ENCODE peak calls at places on chromosomes 11 and 22, in four cellular contexts. V is HepG2, P is GM12878, O is K562. E is an unnamed sample.

GRCh38 chr22:47472636-47473035 is 710.2 kb downstream of the TBC1D22A start:
- DNase-seq in V (no peak), P (no peak), O (no peak), E (no peak)

GRCh38 chr22:17569971-17570511 is 6.7 kb downstream of the SLC25A18 start:
- DNase-seq in V (no peak), P (no peak), O (no peak), E (no peak)

GRCh38 chr22:45878901-45879551 is 97.9 kb downstream of the WNT7B start:
- DNase-seq in V (no peak), P (no peak), O (no peak), E (no peak)

GRCh38 chr11:13368041-13368446 is 90.5 kb downstream of the BMAL1 start:
- DNase-seq in V (peak; percentile 9), P (no peak), O (no peak), E (no peak)

GRCh38 chr22:27501191-27501936 is 300.2 kb downstream of the MN1 start:
- DNase-seq in V (no peak), P (no peak), O (no peak), E (no peak)

GRCh38 chr11:133600876-133601275 is 68.6 kb upstream of the OPCML start:
- DNase-seq in V (no peak), P (no peak), O (no peak), E (no peak)

GRCh38 chr11:122796128-122796717 is 42.1 kb upstream of the CRTAM start:
- DNase-seq in V (peak; percentile 9), P (no peak), O (peak; percentile 66), E (peak; percentile 84)

GRCh38 chr11:134592391-134592990 is 180.4 kb upstream of the B3GAT1 start:
- DNase-seq in V (peak; percentile 15), P (no peak), O (peak; percentile 40), E (peak; percentile 84)

GRCh38 chr22:38305481-38306448 is 11.5 kb downstream of the CSNK1E start:
- DNase-seq in V (no peak), P (peak; percentile 89), O (no peak), E (peak; percentile 75)

GRCh38 chr22:37169412-37169811 is 18.6 kb downstream of the C1QTNF6 start:
- DNase-seq in V (no peak), P (no peak), O (no peak), E (peak; percentile 3)

GRCh38 chr11:66639066-66639813 is 737 bp downstream of the RBM4 start:
- DNase-seq in V (peak; percentile 29), P (no peak), O (no peak), E (no peak)

GRCh38 chr22:35380013-35380412 is 883 bp upstream of the HMOX1 start:
- DNase-seq in V (no peak), P (no peak), O (no peak), E (no peak)

GRCh38 chr11:105881027-105881426 is 141.0 kb downstream of the MSANTD4 start:
- DNase-seq in V (no peak), P (no peak), O (no peak), E (no peak)

GRCh38 chr11:62664405-62665074 is 470 bp downstream of the C11orf98 start:
- DNase-seq in V (peak; percentile 64), P (no peak), O (peak; percentile 12), E (peak; percentile 60)

GRCh38 chr11:57874981-57875380 is 113.4 kb downstream of the CTNND1 start:
- DNase-seq in V (no peak), P (no peak), O (no peak), E (no peak)

GRCh38 chr11:67272327-67273259 is 6.3 kb downstream of the GRK2 start:
- DNase-seq in V (no peak), P (no peak), O (no peak), E (no peak)

GRCh38 chr11:72394456-72394855 is 39.9 kb downstream of the CLPB start:
- DNase-seq in V (no peak), P (no peak), O (no peak), E (no peak)

GRCh38 chr11:3043315-3043871 is 13.8 kb downstream of the CARS1 start:
- DNase-seq in V (no peak), P (no peak), O (no peak), E (no peak)

GRCh38 chr22:18994056-18994455 is 58.0 kb upstream of the PRODH start:
- DNase-seq in V (no peak), P (no peak), O (no peak), E (no peak)

GRCh38 chr22:47257566-47257965 is 495.1 kb downstream of the TBC1D22A start:
- DNase-seq in V (no peak), P (no peak), O (no peak), E (no peak)

GRCh38 chr11:133508448-133508847 is 23.9 kb downstream of the OPCML start:
- DNase-seq in V (no peak), P (no peak), O (no peak), E (no peak)

GRCh38 chr11:13384837-13385417 is 78.1 kb downstream of the BTBD10 start:
- DNase-seq in V (peak; percentile 25), P (peak; percentile 3), O (peak; percentile 23), E (peak; percentile 38)

GRCh38 chr22:32469799-32470212 is 4.8 kb upstream of the FBXO7 start:
- DNase-seq in V (no peak), P (no peak), O (peak; percentile 49), E (no peak)

GRCh38 chr11:64787526-64788320 is 9.4 kb upstream of the SF1 start:
- DNase-seq in V (peak; percentile 41), P (no peak), O (peak; percentile 71), E (peak; percentile 85)

GRCh38 chr11:75722669-75723042 is 5.0 kb downstream of the MOGAT2 start:
- DNase-seq in V (no peak), P (no peak), O (no peak), E (no peak)

GRCh38 chr11:8253566-8253965 is 10.1 kb downstream of the LMO1 start:
- DNase-seq in V (no peak), P (no peak), O (no peak), E (no peak)

GRCh38 chr11:46291441-46292143 is 14.1 kb downstream of the CREB3L1 start:
- DNase-seq in V (no peak), P (no peak), O (no peak), E (no peak)

GRCh38 chr22:46604306-46604690 is 15.9 kb upstream of the GRAMD4 start:
- DNase-seq in V (no peak), P (peak; percentile 59), O (peak; percentile 84), E (no peak)

GRCh38 chr11:34343153-34343552 is 14.7 kb downstream of the ABTB2 start:
- DNase-seq in V (no peak), P (no peak), O (no peak), E (no peak)

GRCh38 chr11:13008625-13009475 is at the start of gene RASSF10:
- DNase-seq in V (no peak), P (no peak), O (no peak), E (peak; percentile 95)

GRCh38 chr22:46297151-46297819 is 615 bp downstream of the GTSE1 start:
- DNase-seq in V (peak; percentile 11), P (no peak), O (peak; percentile 29), E (peak; percentile 45)

GRCh38 chr11:116360542-116360941 is 412.2 kb downstream of the BUD13 start:
- DNase-seq in V (no peak), P (no peak), O (no peak), E (no peak)

GRCh38 chr11:113876798-113877672 is 1.7 kb upstream of the USP28 start:
- DNase-seq in V (no peak), P (no peak), O (peak; percentile 19), E (no peak)

GRCh38 chr11:123166095-123166559 is 28.9 kb downstream of the CLMP start:
- DNase-seq in V (no peak), P (no peak), O (peak; percentile 16), E (peak; percentile 80)

GRCh38 chr11:22193348-22194051 is 615 bp downstream of the ANO5 start:
- DNase-seq in V (no peak), P (no peak), O (peak; percentile 9), E (peak; percentile 58)
- TF ChIP-seq TCF7 in V (no peak), P (no peak), O (no peak), E (no peak)

GRCh38 chr11:125517116-125517804 is 21.2 kb upstream of the FEZ1 start:
- DNase-seq in V (no peak), P (no peak), O (peak; percentile 40), E (peak; percentile 84)
- TF ChIP-seq SP1 in V (no peak), P (no peak), O (no peak), E (no peak)

GRCh38 chr11:36449566-36450390 is 60.3 kb downstream of the TRAF6 start:
- DNase-seq in V (no peak), P (no peak), O (no peak), E (no peak)

GRCh38 chr11:36447514-36447913 is 62.6 kb downstream of the TRAF6 start:
- DNase-seq in V (no peak), P (no peak), O (no peak), E (no peak)

GRCh38 chr11:36450391-36450714 is 59.7 kb downstream of the TRAF6 start:
- DNase-seq in V (no peak), P (no peak), O (no peak), E (no peak)

GRCh38 chr11:36446135-36446534 is 63.9 kb downstream of the TRAF6 start:
- DNase-seq in V (no peak), P (no peak), O (no peak), E (no peak)

GRCh38 chr11:36447947-36448346 is 62.1 kb downstream of the TRAF6 start:
- DNase-seq in V (no peak), P (no peak), O (no peak), E (no peak)
- TF ChIP-seq TCF7 in V (no peak), P (no peak), O (no peak), E (no peak)

DNA sequence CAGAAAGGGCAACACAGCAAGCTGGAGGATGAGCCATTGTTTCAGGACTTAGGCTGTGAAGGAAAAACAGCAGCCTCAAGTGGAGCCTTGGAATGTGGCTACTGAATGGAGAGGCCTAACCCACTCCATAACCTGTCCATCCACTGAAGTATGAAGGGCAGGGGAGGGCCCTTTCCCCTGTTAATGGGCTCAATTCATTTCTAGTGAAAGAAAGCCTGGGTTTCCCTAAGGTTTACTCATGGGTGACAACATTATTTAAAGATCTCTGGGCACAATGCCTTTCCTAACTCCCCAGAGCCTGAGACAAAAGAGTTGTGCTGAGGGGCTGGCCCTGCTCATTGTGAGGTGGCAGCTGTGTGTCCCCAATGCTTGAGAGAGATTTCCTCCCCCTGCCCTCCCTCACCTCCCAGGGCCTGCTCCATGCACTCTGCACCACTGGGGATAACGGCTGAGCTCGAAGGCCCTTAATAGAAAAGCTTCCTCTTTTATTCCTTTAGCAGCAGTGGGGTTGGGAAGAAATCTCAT is 83.8 kb downstream of the ME3 start:
- DNase-seq in V (no peak), P (no peak), O (no peak), E (no peak)
- TF ChIP-seq SP1 in V (no peak), P (no peak), O (no peak), E (no peak)

GRCh38 chr11:130849215-130849568 is 67.1 kb downstream of the SNX19 start:
- DNase-seq in V (no peak), P (no peak), O (no peak), E (no peak)

GRCh38 chr11:130850185-130850944 is 65.9 kb downstream of the SNX19 start:
- DNase-seq in V (no peak), P (no peak), O (no peak), E (no peak)

GRCh38 chr11:130848361-130849214 is 67.7 kb downstream of the SNX19 start:
- DNase-seq in V (no peak), P (no peak), O (no peak), E (no peak)

GRCh38 chr11:130846606-130847005 is 69.7 kb downstream of the SNX19 start:
- DNase-seq in V (peak; percentile 20), P (no peak), O (no peak), E (no peak)

DNA sequence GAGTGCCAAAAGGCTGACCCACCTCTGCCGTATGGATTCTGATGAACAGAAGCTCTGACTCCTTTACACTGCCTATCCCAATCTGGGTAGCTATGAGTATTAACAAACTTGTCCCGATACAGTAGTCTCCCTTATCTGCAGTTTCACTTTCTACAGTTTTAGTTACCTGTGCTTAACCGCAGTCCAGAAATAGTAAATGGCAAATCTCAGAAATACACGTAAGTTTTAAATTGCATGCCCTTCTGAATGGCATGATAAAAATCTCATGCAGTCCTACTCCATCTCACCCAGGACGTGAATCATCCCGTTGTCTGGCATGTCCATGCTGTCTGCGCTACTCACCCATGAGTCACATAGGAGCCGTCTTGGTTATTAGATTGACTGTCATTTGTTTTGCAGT is 68.8 kb downstream of the SNX19 start:
- DNase-seq in V (peak; percentile 9), P (no peak), O (no peak), E (no peak)
- TF ChIP-seq TCF7 in V (no peak), P (no peak), O (no peak), E (no peak)